ENCODE peak calls at places on chromosome 4, in seven cellular contexts. Z is BJ; B is WTC11; Q is CD4-positive, alpha-beta T cell; V is ovary; Y is chondrocyte; X is brain microvascular endothelial cell. G is an unnamed sample.

GRCh38 chr4:8304827-8305695 is 35.5 kb downstream of the HTRA3 start:
- DNase-seq in Z (no peak), V (no peak), B (no peak), X (no peak), Y (peak), Q (no peak), G (peak)

GRCh38 chr4:47926667-47927258 is 12.4 kb upstream of the NFXL1 start:
- DNase-seq in X (peak), B (peak), Y (no peak), V (peak), Z (no peak), Q (peak), G (no peak)

GRCh38 chr4:26753642-26754041 is 107.0 kb upstream of the STIM2 start:
- DNase-seq in B (no peak), Y (no peak), V (peak), Z (no peak), X (peak), Q (no peak), G (no peak)

GRCh38 chr4:104879367-104879766 is 267.3 kb upstream of the TET2 start:
- DNase-seq in B (no peak), X (no peak), Z (no peak), Y (no peak), Q (no peak), V (no peak), G (no peak)

GRCh38 chr4:102579794-102580462 is 78.8 kb downstream of the NFKB1 start:
- DNase-seq in Z (no peak), Q (no peak), Y (no peak), X (no peak), V (no peak), B (no peak), G (no peak)

GRCh38 chr4:117796677-117797076 is 237.6 kb upstream of the NDST3 start:
- DNase-seq in V (no peak), Z (no peak), Q (no peak), Y (no peak), X (no peak), B (no peak), G (no peak)

GRCh38 chr4:87209696-87210095 is 10.7 kb downstream of the KLHL8 start:
- DNase-seq in X (no peak), Z (no peak), Q (no peak), V (peak), B (no peak), Y (no peak), G (no peak)

GRCh38 chr4:188127157-188127874 is 11.9 kb upstream of the TRIML1 start:
- DNase-seq in Y (no peak), X (peak), Q (no peak), V (no peak), B (no peak), Z (peak), G (no peak)

GRCh38 chr4:40870076-40870624 is 120.4 kb downstream of the NSUN7 start:
- DNase-seq in B (no peak), Y (no peak), V (no peak), Z (no peak), X (no peak), Q (no peak), G (no peak)

GRCh38 chr4:40403079-40403478 is 67.9 kb downstream of the CHRNA9 start:
- DNase-seq in X (no peak), V (no peak), B (no peak), Z (no peak), Y (no peak), Q (no peak), G (no peak)

GRCh38 chr4:114694770-114695169 is 96.2 kb downstream of the UGT8 start:
- DNase-seq in Z (peak), X (peak), V (no peak), B (no peak), Q (no peak), Y (no peak), G (no peak)

GRCh38 chr4:111618908-111619307 is 526.3 kb upstream of the FAM241A start:
- DNase-seq in V (no peak), B (no peak), Z (no peak), X (no peak), Y (no peak), Q (no peak), G (no peak)

GRCh38 chr4:163221467-163221866 is 54.8 kb upstream of the NAF1 start:
- DNase-seq in Y (no peak), B (no peak), Q (no peak), X (no peak), Z (no peak), V (no peak), G (no peak)

GRCh38 chr4:7073526-7074390 is 5.9 kb upstream of the GRPEL1 start:
- DNase-seq in Y (no peak), X (peak), Q (no peak), V (no peak), B (peak), Z (no peak), G (no peak)

GRCh38 chr4:156901871-156902270 is 69.7 kb downstream of the PDGFC start:
- DNase-seq in Q (no peak), B (no peak), Y (no peak), V (no peak), Z (no peak), X (no peak), G (no peak)

GRCh38 chr4:101993002-101993840 is 202.7 kb downstream of the BANK1 start:
- DNase-seq in Q (no peak), X (no peak), Z (no peak), V (no peak), Y (no peak), B (no peak), G (no peak)

GRCh38 chr4:10694151-10694825 is 9.7 kb upstream of the CLNK start:
- DNase-seq in X (no peak), V (no peak), Q (no peak), B (no peak), Y (no peak), Z (no peak), G (no peak)

GRCh38 chr4:82748176-82748575 is 50.4 kb downstream of the SCD5 start:
- DNase-seq in B (no peak), Y (no peak), Q (no peak), X (no peak), Z (no peak), V (no peak), G (no peak)

GRCh38 chr4:7805533-7806079 is 134.1 kb downstream of the AFAP1 start:
- DNase-seq in Y (no peak), Z (no peak), X (peak), Q (no peak), V (no peak), B (no peak), G (no peak)

GRCh38 chr4:184534511-184535391 is 60.4 kb upstream of the IRF2 start:
- DNase-seq in Z (peak), V (no peak), Q (no peak), X (peak), B (no peak), Y (no peak), G (no peak)

GRCh38 chr4:25399502-25399901 is 22.4 kb downstream of the ANAPC4 start:
- DNase-seq in B (no peak), V (no peak), X (no peak), Z (no peak), Q (no peak), Y (no peak), G (no peak)

GRCh38 chr4:95546866-95547707 is 1.7 kb downstream of the UNC5C start:
- DNase-seq in Q (no peak), Z (no peak), B (no peak), X (no peak), V (no peak), Y (no peak), G (no peak)

GRCh38 chr4:95546236-95546635 is 2.5 kb downstream of the UNC5C start:
- DNase-seq in V (no peak), Y (no peak), Q (no peak), B (no peak), Z (no peak), X (no peak), G (no peak)

GRCh38 chr4:95545526-95545925 is 3.2 kb downstream of the UNC5C start:
- DNase-seq in Z (no peak), V (no peak), X (no peak), B (no peak), Q (no peak), Y (no peak), G (no peak)

GRCh38 chr4:95541889-95542607 is 6.7 kb downstream of the UNC5C start:
- DNase-seq in Z (no peak), Y (no peak), V (no peak), Q (no peak), B (no peak), X (no peak), G (no peak)

GRCh38 chr4:95544433-95545103 is 4.2 kb downstream of the UNC5C start:
- DNase-seq in Z (no peak), Q (no peak), Y (no peak), V (no peak), X (no peak), B (no peak), G (no peak)
- TF ChIP-seq CTCF in Z (no peak), Q (no peak), Y (peak), V (no peak), X (peak), B (no peak), G (no peak)

GRCh38 chr4:74331944-74332343 is 23.7 kb downstream of the EPGN start:
- DNase-seq in B (no peak), Z (no peak), V (no peak), Y (no peak), Q (no peak), X (no peak), G (no peak)
- TF ChIP-seq CTCF in B (no peak), Z (no peak), V (no peak), Y (no peak), Q (no peak), X (no peak), G (no peak)

DNA sequence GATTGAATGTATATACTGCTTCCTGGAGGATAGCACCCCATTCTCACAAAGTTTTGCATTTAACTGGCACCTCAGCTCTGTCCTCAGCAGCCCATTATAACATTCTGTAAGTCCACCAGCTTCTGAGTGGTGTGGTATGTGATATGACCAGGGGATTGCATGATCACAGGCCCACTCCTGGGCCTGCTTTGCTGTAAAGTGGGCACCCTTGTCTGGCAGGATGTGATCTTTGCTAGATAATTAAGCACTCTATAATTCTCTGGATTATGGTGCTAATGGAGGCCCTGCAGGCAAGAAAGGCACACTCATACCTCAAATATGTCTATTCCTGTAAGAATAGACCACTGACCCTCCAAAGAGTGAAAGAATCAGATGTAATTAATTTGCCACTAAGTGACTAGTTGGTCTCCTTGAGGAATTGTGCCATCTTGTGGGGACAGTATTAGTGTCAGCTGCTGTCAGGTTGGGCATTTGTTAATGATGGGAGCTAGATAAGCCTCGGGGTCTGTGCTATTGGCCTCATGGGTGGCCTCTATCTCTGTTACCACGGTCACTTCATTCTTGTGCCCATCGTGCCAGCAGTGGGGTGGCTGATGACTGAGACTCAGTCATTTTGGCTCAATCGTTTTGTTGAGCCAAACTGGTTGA is 2.2 kb upstream of the CFI start:
- DNase-seq in V (no peak), Q (no peak), X (peak), Z (no peak), B (peak), Y (no peak), G (no peak)
- TF ChIP-seq CTCF in V (no peak), Q (peak), X (peak), Z (peak), B (no peak), Y (peak), G (no peak)

GRCh38 chr4:151117371-151117962 is 18.0 kb downstream of the RPS3A start:
- DNase-seq in V (peak), B (peak), X (peak), Z (no peak), Q (peak), Y (no peak), G (peak)
- TF ChIP-seq CTCF in V (peak), B (peak), X (peak), Z (peak), Q (peak), Y (peak), G (no peak)

DNA sequence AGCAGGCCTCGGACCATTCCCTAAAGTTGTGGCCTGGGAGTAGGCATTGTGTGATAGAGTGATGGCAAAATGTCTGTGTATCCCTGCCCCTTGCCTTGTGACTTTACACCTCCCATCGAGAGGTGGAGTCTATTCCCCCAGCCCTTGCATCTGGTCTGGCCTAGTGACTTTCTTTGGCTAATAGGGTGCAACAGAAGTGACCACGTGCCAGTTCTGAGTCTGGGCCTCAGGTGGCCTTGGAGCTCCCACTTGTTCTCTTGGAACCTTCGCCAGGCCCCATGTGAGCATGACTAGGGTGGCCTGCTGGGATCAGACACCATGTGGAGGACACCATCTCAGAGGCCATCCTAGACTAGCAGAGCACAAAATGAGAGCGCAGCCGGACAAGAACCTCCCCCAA is 3.9 kb upstream of the RNF4 start:
- DNase-seq in X (no peak), B (no peak), Z (no peak), Y (no peak), Q (no peak), V (no peak), G (no peak)
- TF ChIP-seq CTCF in X (no peak), B (no peak), Z (no peak), Y (no peak), Q (no peak), V (no peak), G (no peak)

G was measured in omental fat pad.